ENCODE peak calls at places on chromosomes 16 and 17, in nine cellular contexts. E is suprapubic skin, L is upper lobe of left lung, U is fibroblast of the aortic adventitia, D is IMR-90, O is A549, V is AG09309, B is psoas muscle, I is colonic mucosa. F is an unnamed sample.

GRCh38 chr17:44637066-44637465 is 19.2 kb upstream of the MEIOC start:
- DNase-seq in E (no peak), L (no peak), U (no peak), D (no peak), O (no peak), V (no peak), B (no peak), I (no peak), F (no peak)

GRCh38 chr17:68734911-68735310 is 133.7 kb upstream of the FAM20A start:
- DNase-seq in E (no peak), L (no peak), U (no peak), D (no peak), O (no peak), V (no peak), B (no peak), I (no peak), F (no peak)

GRCh38 chr16:324451-325334 is 27.8 kb downstream of the AXIN1 start:
- DNase-seq in E (no peak), L (no peak), U (no peak), D (no peak), O (no peak), V (no peak), B (no peak), I (peak), F (no peak)

GRCh38 chr16:56013962-56014552 is 138.9 kb upstream of the CES5A start:
- DNase-seq in E (no peak), L (peak), U (peak), D (peak), O (peak), V (no peak), B (peak), I (peak), F (peak)

GRCh38 chr17:17205368-17206148 is 575 bp downstream of the PLD6 start:
- DNase-seq in E (peak), L (peak), U (peak), D (peak), O (peak), V (no peak), B (peak), I (peak), F (peak)

GRCh38 chr17:45792437-45792836 is 8.3 kb downstream of the CRHR1 start:
- DNase-seq in E (no peak), L (no peak), U (no peak), D (no peak), O (no peak), V (no peak), B (no peak), I (no peak), F (no peak)

GRCh38 chr17:29518359-29518758 is 48.5 kb downstream of the ABHD15 start:
- DNase-seq in E (no peak), L (no peak), U (no peak), D (no peak), O (no peak), V (no peak), B (no peak), I (no peak), F (no peak)

GRCh38 chr16:70294385-70295029 is 4.5 kb upstream of the DDX19B start:
- DNase-seq in E (no peak), L (no peak), U (no peak), D (no peak), O (no peak), V (no peak), B (no peak), I (no peak), F (no peak)

GRCh38 chr17:15498107-15498506 is 30.7 kb upstream of the CDRT4 start:
- DNase-seq in E (no peak), L (no peak), U (peak), D (no peak), O (peak), V (no peak), B (no peak), I (no peak), F (peak)

GRCh38 chr16:86231321-86231995 is 278.9 kb upstream of the FOXF1 start:
- DNase-seq in E (no peak), L (peak), U (no peak), D (no peak), O (no peak), V (no peak), B (no peak), I (no peak), F (no peak)

GRCh38 chr16:85536073-85536410 is 77.1 kb upstream of the GSE1 start:
- DNase-seq in E (no peak), L (peak), U (peak), D (no peak), O (no peak), V (no peak), B (no peak), I (no peak), F (no peak)

GRCh38 chr17:59753522-59754467 is 46.3 kb downstream of the VMP1 start:
- DNase-seq in E (no peak), L (no peak), U (peak), D (peak), O (peak), V (peak), B (no peak), I (peak), F (peak)

GRCh38 chr17:10698116-10698818 is 873 bp downstream of the ADPRM start:
- DNase-seq in E (no peak), L (no peak), U (peak), D (peak), O (no peak), V (no peak), B (no peak), I (no peak), F (peak)

GRCh38 chr17:6591599-6592158 is 35.3 kb upstream of the PITPNM3 start:
- DNase-seq in E (no peak), L (peak), U (peak), D (peak), O (peak), V (peak), B (no peak), I (no peak), F (no peak)

GRCh38 chr17:59890720-59891119 is 2.0 kb downstream of the TUBD1 start:
- DNase-seq in E (no peak), L (no peak), U (no peak), D (peak), O (peak), V (no peak), B (no peak), I (no peak), F (no peak)

GRCh38 chr17:9931144-9931543 is 26.1 kb upstream of the RCVRN start:
- DNase-seq in E (no peak), L (no peak), U (no peak), D (no peak), O (no peak), V (no peak), B (no peak), I (no peak), F (no peak)

GRCh38 chr16:88542231-88542630 is 28.0 kb upstream of the ZC3H18 start:
- DNase-seq in E (no peak), L (no peak), U (no peak), D (no peak), O (no peak), V (no peak), B (peak), I (no peak), F (no peak)

GRCh38 chr17:40471856-40472732 is 28.8 kb downstream of the IGFBP4 start:
- DNase-seq in E (no peak), L (no peak), U (peak), D (peak), O (peak), V (no peak), B (no peak), I (no peak), F (no peak)

GRCh38 chr17:38868095-38868967 is 1.5 kb upstream of the LASP1 start:
- DNase-seq in E (no peak), L (no peak), U (peak), D (peak), O (peak), V (no peak), B (peak), I (peak), F (peak)

GRCh38 chr17:66508896-66509843 is 206.8 kb downstream of the PRKCA start:
- DNase-seq in E (no peak), L (peak), U (peak), D (peak), O (peak), V (peak), B (no peak), I (peak), F (no peak)

GRCh38 chr17:41800601-41801373 is 11.0 kb downstream of the P3H4 start:
- DNase-seq in E (peak), L (peak), U (peak), D (no peak), O (peak), V (no peak), B (no peak), I (peak), F (no peak)

GRCh38 chr17:64540118-64540776 is 33.5 kb downstream of the CEP95 start:
- DNase-seq in E (no peak), L (no peak), U (no peak), D (no peak), O (no peak), V (no peak), B (no peak), I (no peak), F (no peak)

GRCh38 chr16:1762879-1763520 is 8.3 kb downstream of the NME3 start:
- DNase-seq in E (no peak), L (no peak), U (no peak), D (no peak), O (no peak), V (no peak), B (peak), I (no peak), F (no peak)

GRCh38 chr16:78235168-78235800 is 135.8 kb downstream of the WWOX start:
- DNase-seq in E (peak), L (peak), U (peak), D (peak), O (peak), V (peak), B (peak), I (peak), F (peak)

GRCh38 chr17:9002610-9003354 is 18.5 kb upstream of the NTN1 start:
- DNase-seq in E (no peak), L (no peak), U (no peak), D (no peak), O (peak), V (no peak), B (no peak), I (no peak), F (peak)

GRCh38 chr16:47018223-47018891 is 44.9 kb upstream of the DNAJA2 start:
- DNase-seq in E (no peak), L (peak), U (peak), D (peak), O (peak), V (no peak), B (no peak), I (peak), F (peak)

GRCh38 chr17:59680314-59680713 is 26.9 kb downstream of the PTRH2 start:
- DNase-seq in E (no peak), L (no peak), U (peak), D (peak), O (no peak), V (no peak), B (no peak), I (no peak), F (no peak)

GRCh38 chr17:78106211-78106610 is 22.3 kb downstream of the TMC6 start:
- DNase-seq in E (no peak), L (no peak), U (no peak), D (no peak), O (no peak), V (no peak), B (peak), I (no peak), F (no peak)
- H3K4me3 ChIP-seq in E (no peak), L (no peak), U (no peak), D (no peak), O (no peak), V (no peak), B (no peak), I (no peak), F (no peak)

GRCh38 chr17:77455111-77455877 is 314.5 kb downstream of the SEC14L1 start:
- DNase-seq in E (no peak), L (no peak), U (no peak), D (peak), O (no peak), V (no peak), B (no peak), I (no peak), F (no peak)
- H3K4me3 ChIP-seq in E (peak), L (no peak), U (no peak), D (no peak), O (no peak), V (no peak), B (no peak), I (peak), F (no peak)

DNA sequence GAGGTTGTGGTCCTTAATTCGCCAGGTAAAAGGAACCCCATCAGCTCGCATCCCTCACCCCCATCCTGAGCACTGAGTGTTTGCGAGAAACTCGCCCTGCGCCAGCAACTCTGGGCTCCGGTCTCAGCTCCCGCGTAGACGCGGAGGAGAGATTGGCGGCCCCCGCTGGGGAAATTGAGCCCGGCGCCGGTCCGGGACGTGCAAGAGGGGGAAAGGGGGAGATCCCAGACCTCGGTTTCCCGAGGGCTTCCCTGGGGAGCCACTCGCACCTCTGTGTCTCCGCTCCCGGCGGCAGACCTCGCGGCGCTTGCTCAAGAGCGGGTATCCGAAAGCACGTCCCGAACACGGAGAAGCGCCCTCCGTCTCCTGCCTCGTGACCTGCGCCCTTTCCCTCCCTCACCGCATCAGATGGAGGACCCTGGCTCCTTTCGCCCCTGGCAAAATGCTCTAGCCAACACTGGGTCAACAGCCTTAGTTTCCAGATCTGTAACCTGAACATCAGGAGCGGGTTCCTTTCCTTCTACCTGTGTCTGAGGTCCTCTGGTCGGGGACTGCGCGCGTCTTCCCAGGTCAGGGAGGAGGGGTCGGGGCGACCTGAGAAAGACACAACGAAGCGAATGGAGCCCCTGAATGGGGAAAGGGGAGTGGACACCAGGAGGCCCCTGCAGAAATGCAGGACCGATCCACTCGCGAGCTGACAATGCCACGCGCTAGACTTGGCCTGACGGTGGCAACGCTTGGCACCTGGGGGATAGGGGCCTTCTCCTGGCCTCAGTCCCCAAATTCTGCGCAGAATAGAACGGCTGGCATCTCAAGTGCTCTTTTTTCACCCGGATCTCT is 2.9 kb upstream of the SOX9 start:
- DNase-seq in E (no peak), L (no peak), U (no peak), D (no peak), O (no peak), V (no peak), B (no peak), I (peak), F (no peak)
- H3K4me3 ChIP-seq in E (peak), L (no peak), U (no peak), D (peak), O (peak), V (peak), B (peak), I (peak), F (peak)

GRCh38 chr16:3401719-3402397 is 843 bp downstream of the ZNF174 start:
- DNase-seq in E (no peak), L (no peak), U (peak), D (peak), O (peak), V (no peak), B (no peak), I (no peak), F (peak)
- H3K4me3 ChIP-seq in E (peak), L (peak), U (peak), D (peak), O (peak), V (peak), B (peak), I (peak), F (peak)

GRCh38 chr16:11768850-11769249 is 26.2 kb upstream of the TXNDC11 start:
- DNase-seq in E (no peak), L (no peak), U (no peak), D (no peak), O (no peak), V (no peak), B (no peak), I (no peak), F (no peak)
- H3K4me3 ChIP-seq in E (no peak), L (no peak), U (no peak), D (no peak), O (no peak), V (no peak), B (no peak), I (no peak), F (no peak)

GRCh38 chr16:49441366-49441780 is 67.8 kb downstream of the C16orf78 start:
- DNase-seq in E (peak), L (peak), U (no peak), D (no peak), O (no peak), V (no peak), B (no peak), I (peak), F (peak)
- H3K4me3 ChIP-seq in E (peak), L (no peak), U (no peak), D (no peak), O (no peak), V (no peak), B (no peak), I (no peak), F (no peak)

GRCh38 chr17:2709173-2709661 is 2.3 kb downstream of the CLUH start:
- DNase-seq in E (peak), L (peak), U (peak), D (no peak), O (peak), V (no peak), B (peak), I (peak), F (no peak)
- H3K4me3 ChIP-seq in E (peak), L (no peak), U (peak), D (no peak), O (peak), V (no peak), B (peak), I (peak), F (no peak)

F was measured in A673.